ENCODE peak calls at places on chromosomes 6 and 20, in four cellular contexts. One of them, this sample, is unnamed.

GRCh38 chr6:24926192-24926591 is 9.6 kb downstream of the RIPOR2 start:
- DNase-seq in dorsolateral prefrontal cortex: no peak
- DNase-seq in fibroblast of lung: no peak
- DNase-seq in uterus: no peak
- DNase-seq in this sample: no peak

GRCh38 chr6:43835872-43836419 is 65.9 kb downstream of the VEGFA start:
- DNase-seq in dorsolateral prefrontal cortex: no peak
- DNase-seq in fibroblast of lung: peak; percentile 41
- DNase-seq in uterus: no peak
- DNase-seq in this sample: no peak

GRCh38 chr6:37794825-37795224 is 24.7 kb upstream of the ZFAND3 start:
- DNase-seq in dorsolateral prefrontal cortex: no peak
- DNase-seq in fibroblast of lung: peak; percentile 60
- DNase-seq in uterus: no peak
- DNase-seq in this sample: no peak

GRCh38 chr20:57880155-57880648 is 170.4 kb upstream of the PMEPA1 start:
- DNase-seq in dorsolateral prefrontal cortex: no peak
- DNase-seq in fibroblast of lung: no peak
- DNase-seq in uterus: peak; percentile 61
- DNase-seq in this sample: no peak

GRCh38 chr20:63641792-63642517 is 11.3 kb downstream of the STMN3 start:
- DNase-seq in dorsolateral prefrontal cortex: peak; percentile 84
- DNase-seq in fibroblast of lung: peak; percentile 78
- DNase-seq in uterus: peak; percentile 83
- DNase-seq in this sample: no peak

GRCh38 chr6:37304766-37305165 is 46.8 kb upstream of the TMEM217 start:
- DNase-seq in dorsolateral prefrontal cortex: no peak
- DNase-seq in fibroblast of lung: no peak
- DNase-seq in uterus: no peak
- DNase-seq in this sample: no peak

GRCh38 chr6:42889815-42890214 is 10.4 kb downstream of the RPL7L1 start:
- DNase-seq in dorsolateral prefrontal cortex: no peak
- DNase-seq in fibroblast of lung: no peak
- DNase-seq in uterus: no peak
- DNase-seq in this sample: no peak

GRCh38 chr6:154447929-154448328 is 62.6 kb downstream of the CNKSR3 start:
- DNase-seq in dorsolateral prefrontal cortex: no peak
- DNase-seq in fibroblast of lung: peak; percentile 36
- DNase-seq in uterus: no peak
- DNase-seq in this sample: no peak

GRCh38 chr6:156413156-156413555 is 364.0 kb upstream of the ARID1B start:
- DNase-seq in dorsolateral prefrontal cortex: no peak
- DNase-seq in fibroblast of lung: peak; percentile 25
- DNase-seq in uterus: no peak
- DNase-seq in this sample: no peak

GRCh38 chr6:109834595-109835437 is 143.3 kb upstream of the GPR6 start:
- DNase-seq in dorsolateral prefrontal cortex: no peak
- DNase-seq in fibroblast of lung: no peak
- DNase-seq in uterus: no peak
- DNase-seq in this sample: no peak

GRCh38 chr6:159720708-159721107 is 6.6 kb upstream of the WTAP start:
- DNase-seq in dorsolateral prefrontal cortex: no peak
- DNase-seq in fibroblast of lung: peak; percentile 33
- DNase-seq in uterus: no peak
- DNase-seq in this sample: no peak

GRCh38 chr6:29834564-29835436 is 7.2 kb downstream of the HLA-G start:
- DNase-seq in dorsolateral prefrontal cortex: no peak
- DNase-seq in fibroblast of lung: peak; percentile 14
- DNase-seq in uterus: no peak
- DNase-seq in this sample: no peak

GRCh38 chr6:45609141-45609638 is 231.5 kb upstream of the SUPT3H start:
- DNase-seq in dorsolateral prefrontal cortex: no peak
- DNase-seq in fibroblast of lung: peak; percentile 96
- DNase-seq in uterus: no peak
- DNase-seq in this sample: peak; percentile 69

GRCh38 chr6:116447496-116448011 is 13.6 kb upstream of the CALHM6 start:
- DNase-seq in dorsolateral prefrontal cortex: no peak
- DNase-seq in fibroblast of lung: peak; percentile 99
- DNase-seq in uterus: no peak
- DNase-seq in this sample: peak; percentile 71

GRCh38 chr20:8640461-8640860 is 428.4 kb upstream of the PLCB4 start:
- DNase-seq in dorsolateral prefrontal cortex: no peak
- DNase-seq in fibroblast of lung: no peak
- DNase-seq in uterus: no peak
- DNase-seq in this sample: no peak

GRCh38 chr6:159060107-159060506 is 15.3 kb upstream of the TAGAP start:
- DNase-seq in dorsolateral prefrontal cortex: no peak
- DNase-seq in fibroblast of lung: no peak
- DNase-seq in uterus: no peak
- DNase-seq in this sample: no peak

GRCh38 chr6:108874470-108875160 is 26.4 kb downstream of the ARMC2 start:
- DNase-seq in dorsolateral prefrontal cortex: no peak
- DNase-seq in fibroblast of lung: peak; percentile 42
- DNase-seq in uterus: no peak
- DNase-seq in this sample: no peak

GRCh38 chr6:16625319-16626240 is 135.7 kb downstream of the ATXN1 start:
- DNase-seq in dorsolateral prefrontal cortex: no peak
- DNase-seq in fibroblast of lung: no peak
- DNase-seq in uterus: no peak
- DNase-seq in this sample: no peak

GRCh38 chr20:15599961-15600360 is 973.3 kb downstream of the KIF16B start:
- DNase-seq in dorsolateral prefrontal cortex: no peak
- DNase-seq in fibroblast of lung: no peak
- DNase-seq in uterus: no peak
- DNase-seq in this sample: no peak

GRCh38 chr20:17611540-17612286 is 41.8 kb downstream of the DSTN start:
- DNase-seq in dorsolateral prefrontal cortex: peak; percentile 47
- DNase-seq in fibroblast of lung: peak; percentile 18
- DNase-seq in uterus: no peak
- DNase-seq in this sample: no peak

GRCh38 chr20:17612287-17612974 is 42.6 kb downstream of the DSTN start:
- DNase-seq in dorsolateral prefrontal cortex: no peak
- DNase-seq in fibroblast of lung: peak; percentile 65
- DNase-seq in uterus: no peak
- DNase-seq in this sample: no peak

GRCh38 chr20:17613328-17614175 is 43.7 kb downstream of the DSTN start:
- DNase-seq in dorsolateral prefrontal cortex: no peak
- DNase-seq in fibroblast of lung: no peak
- DNase-seq in uterus: peak; percentile 29
- DNase-seq in this sample: no peak

GRCh38 chr20:17614176-17614811 is 44.4 kb downstream of the DSTN start:
- DNase-seq in dorsolateral prefrontal cortex: peak; percentile 42
- DNase-seq in fibroblast of lung: peak; percentile 70
- DNase-seq in uterus: peak; percentile 87
- DNase-seq in this sample: no peak

DNA sequence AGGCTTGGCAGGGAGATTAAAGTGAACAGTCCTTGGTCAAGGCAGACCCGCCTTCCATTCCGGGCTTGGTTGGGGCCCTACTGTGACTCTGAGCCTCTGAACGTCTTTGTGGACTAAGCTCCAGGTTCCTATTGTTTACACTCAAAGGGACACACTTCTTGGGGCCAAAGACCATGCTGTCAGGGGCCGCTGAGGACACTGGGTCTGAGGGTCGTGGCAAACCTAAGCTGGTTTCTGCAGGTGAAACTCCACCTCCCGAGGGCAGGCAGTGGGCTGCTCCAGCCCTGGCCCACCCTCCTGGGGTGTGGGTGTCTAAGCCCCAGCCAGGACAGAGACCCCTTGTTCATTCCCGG is 43.1 kb downstream of the DSTN start:
- DNase-seq in dorsolateral prefrontal cortex: no peak
- DNase-seq in fibroblast of lung: no peak
- DNase-seq in uterus: no peak
- DNase-seq in this sample: no peak
- H3K4me3 ChIP-seq in dorsolateral prefrontal cortex: no peak overlapping the region
- H3K4me3 ChIP-seq in fibroblast of lung: no peak overlapping the region
- H3K4me3 ChIP-seq in uterus: no peak overlapping the region
- H3K4me3 ChIP-seq in this sample: no peak overlapping the region

DNA sequence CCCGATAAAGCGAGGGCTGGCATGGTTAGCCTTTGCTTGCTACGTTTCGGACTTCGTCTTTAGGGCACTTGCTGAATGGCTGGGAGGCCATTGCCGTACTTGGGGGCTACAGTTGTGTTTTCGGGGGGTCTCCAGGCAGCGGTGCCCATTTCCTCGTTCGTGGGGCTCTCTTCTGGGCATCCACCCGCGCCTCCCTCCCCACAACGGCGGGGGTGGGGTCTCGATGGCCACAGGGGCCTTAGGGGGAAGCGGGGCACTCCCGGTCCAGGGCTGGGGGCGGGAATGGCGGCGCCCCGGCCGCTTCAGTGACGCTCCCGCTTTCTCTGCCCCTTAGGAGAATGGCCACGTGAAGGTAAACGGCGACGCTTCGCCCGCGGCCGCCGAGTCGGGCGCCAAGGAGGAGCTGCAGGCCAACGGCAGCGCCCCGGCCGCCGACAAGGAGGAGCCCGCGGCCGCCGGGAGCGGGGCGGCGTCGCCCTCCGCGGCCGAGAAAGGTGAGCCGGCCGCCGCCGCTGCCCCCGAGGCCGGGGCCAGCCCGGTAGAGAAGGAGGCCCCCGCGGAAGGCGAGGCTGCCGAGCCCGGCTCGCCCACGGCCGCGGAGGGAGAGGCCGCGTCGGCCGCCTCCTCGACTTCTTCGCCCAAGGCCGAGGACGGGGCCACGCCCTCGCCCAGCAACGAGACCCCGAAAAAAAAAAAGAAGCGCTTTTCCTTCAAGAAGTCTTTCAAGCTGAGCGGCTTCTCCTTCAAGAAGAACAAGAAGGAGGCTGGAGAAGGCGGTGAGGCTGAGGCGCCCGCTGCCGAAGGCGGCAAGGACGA is 2.4 kb downstream of the MARCKS start:
- DNase-seq in dorsolateral prefrontal cortex: peak; percentile 57
- DNase-seq in fibroblast of lung: peak; percentile 55
- DNase-seq in uterus: peak; percentile 51
- DNase-seq in this sample: no peak
- TF ChIP-seq CTCF in dorsolateral prefrontal cortex: no peak
- TF ChIP-seq CTCF in fibroblast of lung: no peak
- TF ChIP-seq CTCF in uterus: no peak
- TF ChIP-seq CTCF in this sample: no peak

DNA sequence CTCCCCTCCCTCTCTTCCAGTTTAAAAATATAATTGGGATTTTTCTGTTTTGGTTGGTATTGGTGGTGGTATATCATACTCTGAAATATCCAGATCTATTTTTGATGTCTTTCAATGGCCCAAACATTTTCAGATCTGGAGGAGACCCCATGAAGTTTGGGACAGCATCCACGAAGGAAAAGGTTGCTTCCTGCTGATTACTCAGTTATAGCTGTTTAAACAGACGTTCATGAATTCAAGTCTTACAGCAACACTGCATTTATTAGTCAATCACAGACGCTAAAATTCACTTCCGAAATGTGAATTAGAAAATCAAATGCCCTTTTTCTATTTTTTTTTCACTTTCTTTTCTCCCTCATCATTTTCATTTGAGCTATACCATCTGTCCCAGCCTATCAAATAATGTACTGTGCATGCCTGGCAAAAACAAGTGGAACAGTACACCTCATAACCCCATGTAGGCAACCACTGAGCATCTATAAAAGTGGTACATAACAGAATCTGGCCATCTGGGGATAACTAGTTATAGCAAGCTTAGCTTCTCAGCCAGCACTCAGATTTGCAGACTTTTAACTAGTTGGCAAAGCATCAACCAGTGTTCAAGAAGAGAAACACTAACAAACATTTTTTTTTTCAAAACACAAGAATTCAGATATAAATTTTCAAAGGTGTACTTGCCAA is 124.5 kb downstream of the HIVEP2 start:
- DNase-seq in dorsolateral prefrontal cortex: no peak
- DNase-seq in fibroblast of lung: peak; percentile 29
- DNase-seq in uterus: no peak
- DNase-seq in this sample: no peak
- H3K4me3 ChIP-seq in dorsolateral prefrontal cortex: peak overlapping the region; percentile 41
- H3K4me3 ChIP-seq in fibroblast of lung: peak overlapping the region; percentile 29
- H3K4me3 ChIP-seq in uterus: peak overlapping the region; percentile 18
- H3K4me3 ChIP-seq in this sample: peak overlapping the region; percentile 49

GRCh38 chr6:135897087-135897486 is 45.6 kb downstream of the PDE7B start:
- DNase-seq in dorsolateral prefrontal cortex: no peak
- DNase-seq in fibroblast of lung: no peak
- DNase-seq in uterus: no peak
- DNase-seq in this sample: no peak

DNA sequence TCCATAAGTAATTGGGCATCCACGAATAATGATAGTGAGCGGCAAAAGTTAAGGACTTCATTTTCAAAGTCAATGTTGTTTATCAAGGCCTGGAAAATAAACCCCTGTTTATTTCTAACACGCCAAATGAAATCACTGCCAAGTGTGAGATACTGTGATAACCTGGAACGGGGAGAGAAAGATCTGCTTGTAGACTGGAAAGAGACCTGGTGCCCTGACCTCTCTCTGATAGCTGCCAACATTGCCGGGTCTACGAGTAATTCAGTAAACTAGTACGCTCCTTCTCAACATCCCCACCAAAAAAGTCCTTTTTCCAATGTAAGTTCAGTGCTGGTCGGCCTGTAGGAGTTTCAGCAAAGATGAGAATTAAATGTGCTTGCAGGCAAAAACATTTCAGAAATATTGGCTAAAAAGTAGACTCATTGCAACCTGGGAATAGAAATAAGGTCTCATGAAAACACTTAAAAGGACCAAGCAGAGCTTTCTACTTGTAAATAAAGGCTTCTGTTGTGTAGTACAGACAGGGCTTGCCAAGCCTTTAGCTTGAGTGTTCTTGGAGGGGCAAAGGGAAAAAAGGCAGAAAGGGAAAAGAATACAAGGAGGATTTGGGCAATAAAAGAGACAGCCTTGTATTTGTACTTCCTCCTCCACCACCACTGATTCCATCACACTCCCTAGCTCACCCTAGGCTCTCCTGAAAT is 43.9 kb downstream of the PDE7B start:
- DNase-seq in dorsolateral prefrontal cortex: no peak
- DNase-seq in fibroblast of lung: no peak
- DNase-seq in uterus: no peak
- DNase-seq in this sample: no peak
- TF ChIP-seq CTCF in dorsolateral prefrontal cortex: no peak
- TF ChIP-seq CTCF in fibroblast of lung: no peak
- TF ChIP-seq CTCF in uterus: no peak
- TF ChIP-seq CTCF in this sample: no peak

GRCh38 chr6:166168616-166169548 is 1.2 kb upstream of the TBXT start:
- DNase-seq in dorsolateral prefrontal cortex: no peak
- DNase-seq in fibroblast of lung: no peak
- DNase-seq in uterus: no peak
- DNase-seq in this sample: no peak
- H3K4me3 ChIP-seq in dorsolateral prefrontal cortex: peak overlapping the region; percentile 14
- H3K4me3 ChIP-seq in fibroblast of lung: no peak overlapping the region
- H3K4me3 ChIP-seq in uterus: peak overlapping the region; percentile 13
- H3K4me3 ChIP-seq in this sample: no peak overlapping the region

GRCh38 chr6:78302411-78302810 is 564.9 kb upstream of the IRAK1BP1 start:
- DNase-seq in dorsolateral prefrontal cortex: no peak
- DNase-seq in fibroblast of lung: no peak
- DNase-seq in uterus: no peak
- DNase-seq in this sample: no peak

DNA sequence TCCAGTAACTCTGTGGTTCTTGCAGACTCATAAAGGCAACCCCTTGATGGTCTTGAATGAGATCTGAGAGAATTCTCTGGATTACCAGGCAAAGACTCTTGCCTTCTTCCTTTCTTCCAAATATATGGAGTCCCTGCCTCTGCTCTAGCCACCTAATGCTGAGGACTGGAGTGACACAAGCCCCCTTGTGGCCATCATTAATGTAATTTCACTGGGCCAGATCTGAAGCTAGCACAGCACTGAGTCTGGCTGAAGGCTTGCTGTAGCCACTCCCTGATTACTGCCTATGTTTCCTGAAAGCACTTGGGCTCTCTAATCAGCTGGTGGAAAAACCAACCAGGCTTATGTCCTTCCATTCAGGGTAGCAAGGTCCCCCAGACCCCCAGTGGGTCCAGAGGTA is 559.3 kb upstream of the IRAK1BP1 start:
- DNase-seq in dorsolateral prefrontal cortex: no peak
- DNase-seq in fibroblast of lung: no peak
- DNase-seq in uterus: no peak
- DNase-seq in this sample: no peak
- TF ChIP-seq CTCF in dorsolateral prefrontal cortex: no peak
- TF ChIP-seq CTCF in fibroblast of lung: no peak
- TF ChIP-seq CTCF in uterus: no peak
- TF ChIP-seq CTCF in this sample: peak; percentile 40